ENCODE peak calls at places on chromosomes 6 and 20, in seven cellular contexts. B is hepatocyte, C is SK-N-SH, W is PC-3, V is OCI-LY7, H is GM23248, Z is neural progenitor cell. M is an unnamed sample.

GRCh38 chr6:129105035-129105434 is 222.1 kb downstream of the LAMA2 start:
- DNase-seq in Z (peak; percentile 7), V (no peak), C (no peak), H (no peak), W (no peak), B (no peak), M (no peak)

GRCh38 chr6:15366003-15366535 is 120.2 kb downstream of the JARID2 start:
- DNase-seq in W (no peak), B (no peak), C (no peak), Z (no peak), V (no peak), H (no peak), M (no peak)

GRCh38 chr6:157245486-157245885 is 77.8 kb downstream of the TMEM242 start:
- DNase-seq in H (peak; percentile 32), W (no peak), V (no peak), Z (no peak), B (no peak), C (no peak), M (no peak)

GRCh38 chr6:163460307-163460782 is 45.8 kb downstream of the QKI start:
- DNase-seq in H (peak; percentile 78), Z (peak; percentile 42), W (no peak), V (no peak), B (no peak), C (no peak), M (no peak)

GRCh38 chr20:22691369-22692118 is 107.2 kb upstream of the FOXA2 start:
- DNase-seq in W (peak; percentile 87), V (peak; percentile 50), Z (peak; percentile 92), B (peak; percentile 89), C (peak; percentile 72), H (peak; percentile 85), M (peak; percentile 85)

GRCh38 chr6:1227935-1228753 is 83.8 kb upstream of the FOXQ1 start:
- DNase-seq in W (no peak), H (no peak), B (peak; percentile 56), Z (no peak), C (no peak), V (no peak), M (no peak)

GRCh38 chr6:15628499-15629131 is 34.2 kb downstream of the DTNBP1 start:
- DNase-seq in B (peak; percentile 8), C (no peak), V (no peak), W (peak; percentile 13), Z (no peak), H (peak; percentile 91), M (no peak)

GRCh38 chr6:93721386-93722048 is 302.2 kb upstream of the EPHA7 start:
- DNase-seq in B (peak; percentile 37), H (peak; percentile 49), Z (peak; percentile 77), W (peak; percentile 28), V (peak; percentile 0), C (no peak), M (peak; percentile 91)

GRCh38 chr6:19699990-19700389 is 137.2 kb upstream of the ID4 start:
- DNase-seq in W (no peak), C (no peak), B (no peak), V (no peak), Z (no peak), H (no peak), M (no peak)

GRCh38 chr6:45366534-45366933 is 11.2 kb downstream of the SUPT3H start:
- DNase-seq in V (no peak), H (no peak), Z (no peak), B (no peak), W (no peak), C (no peak), M (no peak)
- TF ChIP-seq EZH2phosphoT487 in V (no peak), H (no peak), Z (no peak), B (no peak), W (no peak), C (no peak), M (no peak)

DNA sequence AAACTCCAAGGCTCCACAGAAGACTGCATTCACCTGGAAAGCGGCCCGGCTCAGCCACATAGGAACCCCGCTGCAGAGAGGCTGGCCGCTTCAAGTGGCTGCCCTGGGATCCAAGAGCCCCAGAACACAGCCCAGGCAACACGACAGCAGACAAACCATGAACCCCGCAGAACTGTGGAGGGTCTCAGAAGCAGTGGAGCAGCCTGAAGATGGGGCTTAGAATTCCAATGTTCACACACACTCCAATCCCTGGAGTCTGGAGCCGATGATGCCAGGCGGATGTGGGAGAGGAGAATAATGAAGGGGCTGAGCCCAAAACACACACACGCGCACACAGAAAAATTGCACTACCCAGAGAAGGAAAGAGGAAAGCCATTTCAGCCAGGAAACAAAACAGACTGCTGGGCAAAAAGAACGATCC is 52.4 kb downstream of the NINL start:
- DNase-seq in W (no peak), Z (no peak), C (no peak), V (no peak), B (no peak), H (no peak), M (no peak)
- TF ChIP-seq EZH2phosphoT487 in W (no peak), Z (no peak), C (no peak), V (no peak), B (no peak), H (no peak), M (no peak)

GRCh38 chr6:110337481-110337880 is 20.7 kb downstream of the METTL24 start:
- DNase-seq in C (no peak), V (no peak), W (no peak), B (no peak), H (peak; percentile 44), Z (no peak), M (no peak)
- TF ChIP-seq EZH2phosphoT487 in C (no peak), V (no peak), W (no peak), B (no peak), H (no peak), Z (no peak), M (no peak)

DNA sequence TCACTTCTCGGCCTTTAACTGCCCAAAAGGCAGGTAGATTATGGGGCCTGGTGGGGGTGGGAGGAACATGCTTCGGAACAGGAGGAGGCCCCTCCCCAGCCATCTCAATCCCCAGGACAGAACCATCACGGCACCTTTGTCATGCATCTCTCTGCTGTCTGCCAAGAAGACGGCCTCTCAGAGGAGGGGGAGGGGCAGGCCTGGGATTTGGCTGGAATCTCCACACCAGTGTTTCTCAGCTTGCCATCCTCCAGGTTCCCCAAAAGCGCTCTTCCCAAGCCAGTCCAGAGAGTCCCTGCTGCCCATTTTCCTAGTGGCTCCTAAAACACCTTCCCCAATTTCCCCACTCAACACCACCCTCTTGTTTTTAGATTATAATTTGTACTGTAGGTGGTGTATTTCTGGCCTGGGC is 2.5 kb upstream of the POU5F1 start:
- DNase-seq in V (no peak), B (no peak), H (no peak), C (no peak), W (no peak), Z (peak; percentile 38), M (peak; percentile 94)
- TF ChIP-seq EZH2phosphoT487 in V (no peak), B (no peak), H (no peak), C (no peak), W (no peak), Z (no peak), M (no peak)

DNA sequence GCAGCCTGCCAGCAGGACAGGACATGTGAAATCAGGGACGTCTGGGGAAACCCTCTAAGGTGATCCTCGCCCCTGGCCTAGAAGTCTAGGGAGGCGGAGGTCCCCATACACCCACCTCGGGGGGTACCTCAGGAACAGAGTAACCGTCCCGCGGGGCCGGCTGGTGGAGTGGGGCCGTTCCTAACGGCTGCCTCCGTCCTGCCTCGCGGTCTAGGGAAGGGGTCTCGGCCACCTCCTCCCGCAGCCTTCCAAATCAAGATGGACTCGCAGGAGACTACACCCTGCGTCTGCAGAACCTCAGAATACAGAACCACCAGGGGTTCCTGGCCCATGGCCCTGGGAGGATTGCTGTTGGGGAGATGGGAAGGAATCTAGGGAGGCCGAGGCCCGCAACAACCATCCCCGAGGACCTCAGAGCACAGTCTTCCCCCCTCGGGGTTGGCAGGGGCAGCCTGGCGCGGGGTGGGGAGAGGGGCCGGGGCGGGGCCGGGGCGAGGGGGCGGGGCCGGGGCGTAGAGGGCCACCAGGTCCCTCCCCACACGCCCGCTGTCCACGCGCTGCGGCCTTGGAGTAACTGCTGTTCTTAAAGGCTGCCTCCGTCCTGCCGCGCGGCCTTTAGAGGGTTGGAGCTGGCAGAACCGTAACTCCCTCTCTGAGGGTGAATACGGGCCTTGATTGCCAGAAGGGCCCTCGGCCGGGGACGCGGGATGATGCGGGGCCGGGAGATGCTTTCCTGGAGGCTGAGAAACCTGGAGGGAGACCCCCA is 89.0 kb upstream of the MLN start:
- DNase-seq in H (no peak), W (no peak), B (no peak), Z (no peak), C (no peak), V (no peak), M (no peak)
- TF ChIP-seq EZH2phosphoT487 in H (no peak), W (no peak), B (no peak), Z (no peak), C (no peak), V (no peak), M (no peak)

M was measured in GM23338.